ENCODE peak calls at places on chromosomes 7 and 10, in nine cellular contexts. B, M, C, T, G, W, S, J and O are unnamed samples.

GRCh38 chr7:139543801-139544603 is 20.5 kb downstream of the CLEC2L start:
- DNase-seq in T (no peak), W (no peak), C (no peak), M (peak), J (no peak), B (no peak), S (peak), G (no peak), O (no peak)

GRCh38 chr10:92011560-92012214 is 88.1 kb downstream of the BTAF1 start:
- DNase-seq in M (no peak), J (peak), S (no peak), T (peak), G (no peak), B (no peak), W (peak), C (peak), O (peak)

GRCh38 chr7:73519867-73520672 is 2.0 kb downstream of the BAZ1B start:
- DNase-seq in J (no peak), G (no peak), C (no peak), B (no peak), W (no peak), S (no peak), T (peak), M (no peak), O (peak)

GRCh38 chr10:8544057-8544380 is 489.5 kb downstream of the GATA3 start:
- DNase-seq in S (no peak), B (no peak), J (no peak), G (no peak), T (no peak), M (no peak), W (no peak), C (peak), O (no peak)

GRCh38 chr7:37784015-37784414 is 64.4 kb upstream of the NME8 start:
- DNase-seq in B (no peak), J (no peak), C (no peak), M (no peak), T (no peak), S (no peak), G (no peak), W (no peak), O (no peak)

GRCh38 chr10:86423739-86424138 is 57.1 kb upstream of the GRID1 start:
- DNase-seq in S (no peak), J (no peak), M (no peak), B (no peak), T (no peak), G (no peak), C (no peak), W (no peak), O (no peak)

GRCh38 chr10:110758898-110759297 is 112.8 kb upstream of the PDCD4 start:
- DNase-seq in W (no peak), T (peak), J (peak), B (no peak), S (no peak), M (no peak), C (peak), G (no peak), O (peak)

GRCh38 chr10:93515071-93515962 is 18.9 kb downstream of the CEP55 start:
- DNase-seq in J (no peak), M (no peak), G (no peak), S (no peak), T (no peak), W (no peak), C (no peak), B (no peak), O (no peak)

GRCh38 chr7:103683348-103683747 is 237.3 kb upstream of the SLC26A5 start:
- DNase-seq in B (no peak), J (no peak), C (no peak), W (no peak), S (no peak), T (no peak), M (no peak), G (no peak), O (no peak)

GRCh38 chr10:14684363-14684762 is 90.3 kb downstream of the FAM107B start:
- DNase-seq in S (no peak), J (no peak), G (no peak), W (no peak), C (no peak), B (no peak), T (no peak), M (no peak), O (no peak)

GRCh38 chr7:95871078-95871848 is 98.9 kb downstream of the DYNC1I1 start:
- DNase-seq in T (peak), C (peak), B (peak), W (peak), G (peak), J (peak), S (peak), M (peak), O (peak)

GRCh38 chr10:112721080-112721698 is 228.9 kb upstream of the TCF7L2 start:
- DNase-seq in C (peak), J (peak), M (no peak), T (peak), B (no peak), W (peak), G (peak), S (no peak), O (peak)

GRCh38 chr7:155363852-155364600 is 66.3 kb downstream of the INSIG1 start:
- DNase-seq in J (no peak), M (no peak), C (no peak), S (no peak), W (no peak), T (no peak), G (no peak), B (no peak), O (no peak)

GRCh38 chr10:35420044-35420443 is 83.7 kb downstream of the CCNY start:
- DNase-seq in C (peak), W (peak), G (no peak), S (no peak), M (no peak), J (no peak), T (no peak), B (no peak), O (no peak)

GRCh38 chr10:96513686-96514551 is at the start of gene TLL2:
- DNase-seq in M (peak), T (peak), S (peak), B (peak), G (peak), C (peak), J (peak), W (peak), O (peak)

GRCh38 chr7:87875151-87876039 is 765 bp downstream of the SLC25A40 start:
- DNase-seq in J (no peak), S (no peak), B (peak), T (peak), G (peak), M (no peak), C (peak), W (no peak), O (peak)

GRCh38 chr10:76717141-76717540 is 920.5 kb downstream of the KCNMA1 start:
- DNase-seq in G (no peak), M (no peak), W (no peak), S (no peak), J (peak), B (no peak), T (peak), C (peak), O (peak)

GRCh38 chr10:27256299-27256698 is 15.7 kb upstream of the ACBD5 start:
- DNase-seq in G (no peak), W (no peak), M (no peak), T (no peak), C (no peak), S (no peak), B (no peak), J (no peak), O (no peak)

GRCh38 chr7:157065046-157065445 is 54.6 kb upstream of the MNX1 start:
- DNase-seq in T (no peak), B (no peak), S (no peak), J (no peak), C (no peak), G (no peak), M (no peak), W (no peak), O (no peak)

GRCh38 chr10:79353726-79354125 is 6.5 kb downstream of the PPIF start:
- DNase-seq in G (no peak), S (no peak), C (no peak), W (no peak), M (no peak), B (no peak), J (no peak), T (no peak), O (no peak)

GRCh38 chr7:8065356-8065813 is 96.8 kb downstream of the GLCCI1 start:
- DNase-seq in W (no peak), M (no peak), T (peak), G (no peak), C (no peak), J (peak), S (no peak), B (no peak), O (peak)

GRCh38 chr10:99630439-99630838 is 10.2 kb upstream of the SLC25A28 start:
- DNase-seq in S (no peak), T (peak), B (no peak), W (no peak), G (peak), J (peak), M (no peak), C (peak), O (peak)
- TF ChIP-seq CTCF in S (no peak), T (peak), B (peak), W (peak), G (peak), J (peak), M (no peak), C (peak), O (peak)

GRCh38 chr7:13179011-13179574 is 491.7 kb downstream of the ARL4A start:
- DNase-seq in J (no peak), T (peak), G (no peak), W (no peak), C (no peak), B (no peak), M (no peak), S (no peak), O (peak)
- TF ChIP-seq CTCF in J (no peak), T (peak), G (no peak), W (peak), C (peak), B (peak), M (no peak), S (no peak), O (peak)

DNA sequence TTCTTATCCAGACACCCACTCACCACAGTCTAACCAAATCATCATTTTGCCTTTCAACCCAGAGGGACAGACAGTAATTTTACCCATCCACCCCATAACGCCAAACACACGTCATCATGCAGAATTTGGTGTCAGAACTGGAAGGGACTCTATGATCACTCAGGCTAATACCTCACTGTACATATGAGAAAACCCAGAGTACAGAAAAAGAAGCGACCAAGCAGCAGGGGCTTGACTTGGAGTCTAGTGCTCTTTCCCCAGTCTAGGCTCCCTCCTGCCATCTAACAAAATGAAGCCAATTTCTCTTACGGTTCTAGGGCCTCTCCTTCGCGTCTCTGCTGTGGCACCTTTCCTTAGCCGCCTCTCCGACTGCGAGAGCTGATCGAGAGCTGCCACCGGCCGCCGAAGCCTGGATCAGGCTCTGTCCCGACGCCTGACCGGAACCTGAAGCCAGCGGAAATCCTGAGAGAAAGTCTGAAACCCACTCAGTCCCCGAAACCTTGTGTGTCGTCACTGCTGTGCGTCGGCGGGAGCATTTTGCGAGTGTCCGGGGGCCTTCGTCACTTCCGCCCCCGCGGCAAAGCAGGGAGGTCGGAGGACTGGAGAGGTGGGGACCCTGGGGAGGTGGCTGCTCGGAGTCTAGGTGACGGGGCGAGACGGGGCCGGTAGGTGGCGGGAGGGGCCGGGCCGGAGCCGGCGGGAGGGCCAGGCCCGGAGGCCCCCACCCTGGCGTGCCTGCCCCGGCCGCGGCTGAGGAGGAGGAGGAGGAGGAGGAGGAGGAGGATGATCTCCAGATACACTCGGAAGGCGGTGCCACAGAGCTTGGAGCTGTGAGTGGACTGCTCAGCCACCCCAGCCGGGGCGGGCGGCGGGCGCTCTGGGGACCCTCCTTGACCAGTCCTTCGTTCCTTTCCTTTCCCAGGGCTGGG is at the start of the genes ECD and FAM149B1:
- DNase-seq in S (peak), C (peak), W (peak), T (peak), J (peak), M (peak), G (peak), B (peak), O (peak)
- TF ChIP-seq CTCF in S (peak), C (no peak), W (no peak), T (no peak), J (peak), M (no peak), G (no peak), B (peak), O (no peak)

DNA sequence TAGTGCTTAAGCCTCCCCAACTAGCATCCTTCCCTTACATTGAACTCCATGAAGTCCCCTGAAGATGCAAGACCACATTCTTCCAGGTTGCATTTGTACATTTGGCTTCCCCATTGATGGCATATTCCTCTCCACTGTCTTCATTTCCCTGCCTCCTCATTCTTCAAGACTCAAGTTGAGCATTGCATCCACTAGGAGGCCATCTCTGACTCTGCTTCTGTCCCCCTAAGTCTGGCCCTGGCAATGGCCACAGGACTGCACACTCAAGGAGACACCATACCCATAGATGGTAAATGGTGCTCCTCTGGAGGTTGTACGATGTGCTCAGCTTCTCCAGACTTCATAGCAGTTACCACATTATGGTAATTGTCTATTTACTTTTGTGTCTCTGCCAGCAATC is 112.5 kb downstream of the PTPRZ1 start:
- DNase-seq in T (peak), G (no peak), J (no peak), W (no peak), S (no peak), B (no peak), M (no peak), C (no peak), O (no peak)
- TF ChIP-seq CTCF in T (peak), G (no peak), J (peak), W (no peak), S (no peak), B (no peak), M (no peak), C (no peak), O (peak)